ENCODE peak calls at places on chromosomes 12 and 14, in five cellular contexts. B is HepG2; A is A549; I is PC-3; H is CD4-positive, alpha-beta memory T cell. U is an unnamed sample.
A peak's percentile ranks its signal among the peaks of the same experiment; 100 is the strongest.

GRCh38 chr12:10179871-10180270 is 1.0 kb downstream of the TMEM52B start:
- DNase-seq in B (no peak), A (no peak), I (peak; percentile 76), H (no peak), U (no peak)

GRCh38 chr12:12521044-12521485 is 41.6 kb downstream of the DUSP16 start:
- DNase-seq in B (no peak), A (no peak), I (no peak), H (no peak), U (no peak)

GRCh38 chr14:77088219-77088618 is 9.8 kb upstream of the CIPC start:
- DNase-seq in B (no peak), A (no peak), I (peak; percentile 100), H (no peak), U (no peak)

GRCh38 chr12:54222609-54223008 is 33.8 kb upstream of the SMUG1 start:
- DNase-seq in B (no peak), A (no peak), I (peak; percentile 68), H (no peak), U (peak; percentile 90)

GRCh38 chr14:105508601-105509000 is 17.6 kb downstream of the TEDC1 start:
- DNase-seq in B (no peak), A (no peak), I (no peak), H (no peak), U (no peak)

GRCh38 chr14:82854131-82854530 is 1320.5 kb upstream of the SEL1L start:
- DNase-seq in B (no peak), A (no peak), I (no peak), H (no peak), U (no peak)

GRCh38 chr12:126883737-126884136 is 1383.2 kb upstream of the TMEM132C start:
- DNase-seq in B (no peak), A (no peak), I (no peak), H (no peak), U (no peak)

GRCh38 chr12:12938541-12938940 is 13.4 kb downstream of the GPRC5D start:
- DNase-seq in B (no peak), A (no peak), I (no peak), H (no peak), U (no peak)

GRCh38 chr12:48973531-48973930 is 2.0 kb upstream of the WNT10B start:
- DNase-seq in B (peak; percentile 39), A (no peak), I (no peak), H (no peak), U (no peak)

GRCh38 chr14:51650721-51651387 is 856 bp upstream of the FRMD6 start:
- DNase-seq in B (no peak), A (peak; percentile 29), I (peak; percentile 31), H (no peak), U (no peak)

GRCh38 chr14:100904307-100905019 is 941 bp upstream of the RTL1 start:
- DNase-seq in B (no peak), A (peak; percentile 34), I (peak; percentile 15), H (no peak), U (no peak)

GRCh38 chr14:37842106-37842505 is 246.7 kb downstream of the TTC6 start:
- DNase-seq in B (no peak), A (no peak), I (no peak), H (no peak), U (no peak)

GRCh38 chr14:47929334-47929733 is 253.9 kb upstream of the MDGA2 start:
- DNase-seq in B (no peak), A (no peak), I (no peak), H (no peak), U (no peak)

GRCh38 chr12:91513354-91513753 is 330.7 kb upstream of the DCN start:
- DNase-seq in B (no peak), A (no peak), I (no peak), H (no peak), U (no peak)

GRCh38 chr14:100658514-100658886 is 68.2 kb upstream of the DLK1 start:
- DNase-seq in B (peak; percentile 54), A (no peak), I (no peak), H (no peak), U (no peak)

GRCh38 chr14:104968153-104968527 is 10.0 kb downstream of the AHNAK2 start:
- DNase-seq in B (no peak), A (peak; percentile 64), I (peak; percentile 71), H (no peak), U (no peak)

GRCh38 chr14:51922624-51923023 is 62.2 kb downstream of the GNG2 start:
- DNase-seq in B (no peak), A (no peak), I (no peak), H (no peak), U (no peak)

GRCh38 chr14:54025661-54026060 is 69.0 kb upstream of the BMP4 start:
- DNase-seq in B (peak; percentile 36), A (peak; percentile 41), I (peak; percentile 94), H (no peak), U (no peak)

GRCh38 chr14:100325958-100326357 is 2.8 kb downstream of the SLC25A47 start:
- DNase-seq in B (no peak), A (no peak), I (no peak), H (no peak), U (no peak)

GRCh38 chr12:754871-755562 is 2.6 kb downstream of the WNK1 start:
- DNase-seq in B (peak; percentile 70), A (peak; percentile 77), I (peak; percentile 76), H (peak; percentile 62), U (peak; percentile 24)

GRCh38 chr12:108629824-108630476 is 3.7 kb downstream of the SELPLG start:
- DNase-seq in B (peak; percentile 21), A (peak; percentile 58), I (peak; percentile 71), H (peak; percentile 62), U (no peak)

GRCh38 chr14:50321009-50321660 is 9.0 kb downstream of the DMAC2L start:
- DNase-seq in B (peak; percentile 68), A (peak; percentile 91), I (peak; percentile 97), H (peak; percentile 80), U (peak; percentile 86)

GRCh38 chr12:28610401-28611114 is 420.3 kb downstream of the CCDC91 start:
- DNase-seq in B (no peak), A (no peak), I (no peak), H (no peak), U (no peak)
- H3K27ac ChIP-seq in B (no peak overlapping the region), A (peak overlapping the region; percentile 38), I (peak overlapping the region; percentile 64), H (no peak overlapping the region), U (no peak overlapping the region)

GRCh38 chr12:81141220-81141619 is 63.3 kb downstream of the ACSS3 start:
- DNase-seq in B (peak; percentile 30), A (no peak), I (no peak), H (no peak), U (no peak)

GRCh38 chr12:81136519-81136918 is 58.6 kb downstream of the ACSS3 start:
- DNase-seq in B (no peak), A (no peak), I (no peak), H (no peak), U (no peak)
- H3K27ac ChIP-seq in B (peak overlapping the region; percentile 46), A (no peak overlapping the region), I (no peak overlapping the region), H (no peak overlapping the region), U (no peak overlapping the region)

GRCh38 chr12:109847166-109847700 is 14.0 kb upstream of the TRPV4 start:
- DNase-seq in B (no peak), A (no peak), I (no peak), H (no peak), U (no peak)

GRCh38 chr12:109844091-109844490 is 10.9 kb upstream of the TRPV4 start:
- DNase-seq in B (peak; percentile 44), A (no peak), I (no peak), H (no peak), U (no peak)

GRCh38 chr12:109842021-109842420 is 8.8 kb upstream of the TRPV4 start:
- DNase-seq in B (no peak), A (no peak), I (no peak), H (no peak), U (no peak)

GRCh38 chr12:109841356-109841755 is 8.2 kb upstream of the TRPV4 start:
- DNase-seq in B (no peak), A (no peak), I (no peak), H (no peak), U (no peak)

GRCh38 chr12:109844983-109845841 is 12.0 kb upstream of the TRPV4 start:
- DNase-seq in B (peak; percentile 75), A (peak; percentile 88), I (peak; percentile 93), H (peak; percentile 88), U (peak; percentile 27)
- H3K27ac ChIP-seq in B (no peak overlapping the region), A (peak overlapping the region; percentile 58), I (no peak overlapping the region), H (no peak overlapping the region), U (no peak overlapping the region)

GRCh38 chr14:68502196-68502595 is 290.7 kb downstream of the ZFP36L1 start:
- DNase-seq in B (no peak), A (no peak), I (no peak), H (no peak), U (no peak)
- H3K27ac ChIP-seq in B (no peak overlapping the region), A (no peak overlapping the region), I (no peak overlapping the region), H (no peak overlapping the region), U (no peak overlapping the region)

DNA sequence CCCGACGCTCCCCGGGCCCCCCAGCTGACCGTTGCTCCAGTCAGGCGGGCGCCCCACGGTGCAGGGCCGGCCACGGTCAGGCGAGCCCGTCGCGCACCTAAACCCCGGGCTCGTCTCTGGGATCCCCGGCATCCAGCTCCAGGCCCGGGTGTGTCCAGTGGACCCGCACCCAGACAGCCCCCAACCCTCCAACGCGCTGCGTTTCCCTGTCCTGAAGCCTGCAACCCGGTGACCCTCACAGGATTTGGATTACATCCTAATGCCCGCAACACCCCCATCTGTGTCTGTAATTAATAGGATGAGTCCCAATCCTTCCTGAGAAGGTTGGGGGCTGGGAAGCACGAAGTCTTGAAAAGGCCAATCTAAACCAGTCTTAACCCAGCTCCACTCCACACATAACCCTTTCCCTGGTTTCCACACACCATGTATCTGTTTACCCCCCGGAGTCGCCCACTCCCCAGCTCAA is 10.4 kb downstream of the CPNE6 start:
- DNase-seq in B (no peak), A (no peak), I (no peak), H (no peak), U (no peak)
- H3K27ac ChIP-seq in B (no peak overlapping the region), A (peak overlapping the region; percentile 93), I (no peak overlapping the region), H (peak overlapping the region; percentile 50), U (no peak overlapping the region)

GRCh38 chr12:53048033-53048779 is 1.7 kb upstream of the TNS2 start:
- DNase-seq in B (peak; percentile 68), A (peak; percentile 84), I (peak; percentile 62), H (no peak), U (no peak)
- H3K27ac ChIP-seq in B (peak overlapping the region; percentile 89), A (peak overlapping the region; percentile 99), I (peak overlapping the region; percentile 55), H (peak overlapping the region; percentile 62), U (peak overlapping the region; percentile 94)

GRCh38 chr12:115709410-115710065 is 568.0 kb downstream of the MED13L start:
- DNase-seq in B (no peak), A (no peak), I (no peak), H (no peak), U (no peak)
- H3K27ac ChIP-seq in B (no peak overlapping the region), A (no peak overlapping the region), I (no peak overlapping the region), H (no peak overlapping the region), U (no peak overlapping the region)

GRCh38 chr12:55845349-55845748 is 2.6 kb upstream of the MMP19 start:
- DNase-seq in B (no peak), A (no peak), I (no peak), H (no peak), U (no peak)

GRCh38 chr12:55847033-55847432 is 4.3 kb upstream of the MMP19 start:
- DNase-seq in B (no peak), A (no peak), I (no peak), H (no peak), U (peak; percentile 36)

GRCh38 chr12:55849616-55850015 is 6.9 kb upstream of the MMP19 start:
- DNase-seq in B (no peak), A (no peak), I (no peak), H (no peak), U (no peak)

GRCh38 chr12:55845785-55846496 is 3.2 kb upstream of the MMP19 start:
- DNase-seq in B (no peak), A (no peak), I (no peak), H (no peak), U (no peak)

GRCh38 chr12:55847603-55848329 is 5.0 kb upstream of the MMP19 start:
- DNase-seq in B (peak; percentile 26), A (peak; percentile 43), I (peak; percentile 23), H (no peak), U (peak; percentile 99)
- H3K27ac ChIP-seq in B (no peak overlapping the region), A (peak overlapping the region; percentile 24), I (no peak overlapping the region), H (no peak overlapping the region), U (peak overlapping the region; percentile 98)